ENCODE peak calls at places on chromosome 7, in five cellular contexts. R is A172; I is endothelial cell of umbilical vein; O is naive B cell; W is stimulated activated CD4-positive, alpha-beta T cell treated with anti-CD3 and anti-CD28 coated beads, Interleukin-1b, Interleukin-23, amount 100 ng/mL, for 4 hours. G is an unnamed sample.

GRCh38 chr7:138992052-138992531 is 10.9 kb upstream of the KIAA1549 start:
- DNase-seq in R (no peak), I (no peak), O (no peak), W (no peak), G (no peak)

GRCh38 chr7:93442478-93443224 is 131.9 kb downstream of the CALCR start:
- DNase-seq in R (peak; percentile 47), I (peak; percentile 26), O (peak; percentile 30), W (peak; percentile 8), G (no peak)

GRCh38 chr7:53428045-53428444 is 392.6 kb downstream of the POM121L12 start:
- DNase-seq in R (no peak), I (no peak), O (no peak), W (no peak), G (no peak)

GRCh38 chr7:129741011-129741410 is 129.5 kb downstream of the NRF1 start:
- DNase-seq in R (no peak), I (no peak), O (no peak), W (no peak), G (no peak)

GRCh38 chr7:155252958-155253501 is 44.6 kb upstream of the INSIG1 start:
- DNase-seq in R (no peak), I (no peak), O (no peak), W (no peak), G (no peak)

GRCh38 chr7:105389090-105389650 is 449 bp upstream of the SRPK2 start:
- DNase-seq in R (peak; percentile 62), I (peak; percentile 62), O (peak; percentile 35), W (no peak), G (no peak)

GRCh38 chr7:155619634-155620271 is 24.7 kb upstream of the RBM33 start:
- DNase-seq in R (no peak), I (no peak), O (no peak), W (no peak), G (no peak)

GRCh38 chr7:102012941-102013461 is 195.6 kb downstream of the CUX1 start:
- DNase-seq in R (peak; percentile 15), I (no peak), O (no peak), W (no peak), G (no peak)

GRCh38 chr7:143345428-143345900 is 17.0 kb downstream of the FAM131B start:
- DNase-seq in R (no peak), I (peak; percentile 55), O (peak; percentile 9), W (peak; percentile 53), G (no peak)

GRCh38 chr7:155459867-155460461 is 2.0 kb downstream of the EN2 start:
- DNase-seq in R (no peak), I (no peak), O (no peak), W (no peak), G (no peak)

GRCh38 chr7:33421384-33421783 is 292.0 kb downstream of the BBS9 start:
- DNase-seq in R (no peak), I (peak; percentile 19), O (no peak), W (no peak), G (no peak)

GRCh38 chr7:158403013-158403821 is 184.4 kb downstream of the PTPRN2 start:
- DNase-seq in R (no peak), I (no peak), O (no peak), W (no peak), G (no peak)

GRCh38 chr7:139914306-139914747 is 85.3 kb downstream of the TBXAS1 start:
- DNase-seq in R (peak; percentile 31), I (peak; percentile 8), O (no peak), W (no peak), G (no peak)

GRCh38 chr7:80609732-80610131 is 28.7 kb upstream of the CD36 start:
- DNase-seq in R (no peak), I (no peak), O (no peak), W (no peak), G (no peak)

GRCh38 chr7:139828880-139829653 is at the start of gene TBXAS1:
- DNase-seq in R (no peak), I (peak; percentile 20), O (peak; percentile 45), W (peak; percentile 1), G (no peak)

GRCh38 chr7:40843338-40844026 is 708.7 kb downstream of the SUGCT start:
- DNase-seq in R (no peak), I (no peak), O (no peak), W (no peak), G (no peak)

GRCh38 chr7:72016574-72016973 is 395.6 kb downstream of the CALN1 start:
- DNase-seq in R (no peak), I (no peak), O (no peak), W (no peak), G (no peak)

GRCh38 chr7:130397056-130397455 is 16.8 kb downstream of the CPA1 start:
- DNase-seq in R (no peak), I (peak; percentile 45), O (no peak), W (no peak), G (no peak)

GRCh38 chr7:52897708-52898107 is 137.7 kb upstream of the POM121L12 start:
- DNase-seq in R (no peak), I (no peak), O (no peak), W (no peak), G (no peak)

GRCh38 chr7:134084488-134085144 is 42.5 kb upstream of the LRGUK start:
- DNase-seq in R (no peak), I (no peak), O (peak; percentile 24), W (no peak), G (no peak)

GRCh38 chr7:106085015-106085414 is 27.1 kb downstream of the SYPL1 start:
- DNase-seq in R (no peak), I (no peak), O (no peak), W (no peak), G (no peak)

GRCh38 chr7:42747073-42747472 is 164.8 kb downstream of the C7orf25 start:
- DNase-seq in R (no peak), I (no peak), O (no peak), W (no peak), G (no peak)

GRCh38 chr7:82729172-82730030 is 285.8 kb upstream of the CACNA2D1 start:
- DNase-seq in R (peak; percentile 28), I (peak; percentile 60), O (no peak), W (no peak), G (peak; percentile 1)

GRCh38 chr7:81256991-81257390 is 338.1 kb upstream of the SEMA3C start:
- DNase-seq in R (peak; percentile 26), I (no peak), O (no peak), W (no peak), G (no peak)

GRCh38 chr7:2082357-2083038 is 150.2 kb downstream of the MAD1L1 start:
- DNase-seq in R (peak; percentile 38), I (no peak), O (no peak), W (no peak), G (no peak)

GRCh38 chr7:25615603-25616002 is 387.3 kb upstream of the NPVF start:
- DNase-seq in R (no peak), I (no peak), O (no peak), W (no peak), G (no peak)

GRCh38 chr7:48360574-48360973 is 189.3 kb downstream of the ABCA13 start:
- DNase-seq in R (peak; percentile 30), I (no peak), O (no peak), W (no peak), G (no peak)

GRCh38 chr7:149870274-149870673 is 3.5 kb upstream of the ATP6V0E2 start:
- DNase-seq in R (no peak), I (no peak), O (no peak), W (no peak), G (no peak)

GRCh38 chr7:124762611-124763143 is 2.9 kb downstream of the GPR37 start:
- DNase-seq in R (no peak), I (peak; percentile 44), O (no peak), W (no peak), G (no peak)

GRCh38 chr7:116984917-116985316 is 31.6 kb downstream of the ST7 start:
- DNase-seq in R (peak; percentile 29), I (peak; percentile 45), O (no peak), W (no peak), G (no peak)

GRCh38 chr7:65295409-65295808 is 78.2 kb upstream of the ZNF92 start:
- DNase-seq in R (no peak), I (no peak), O (no peak), W (no peak), G (no peak)

GRCh38 chr7:14210075-14210474 is 220.6 kb upstream of the ETV1 start:
- DNase-seq in R (no peak), I (no peak), O (no peak), W (no peak), G (no peak)

GRCh38 chr7:48875300-48875916 is 48.9 kb upstream of the CDC14C start:
- DNase-seq in R (peak; percentile 68), I (no peak), O (no peak), W (no peak), G (no peak)

GRCh38 chr7:2613926-2614613 is 17.7 kb upstream of the TTYH3 start:
- DNase-seq in R (no peak), I (no peak), O (peak; percentile 40), W (no peak), G (no peak)

G was measured in pulmonary artery endothelial cell.